ENCODE peak calls at places on chromosomes 5 and 9, in eight cellular contexts. Y is BE2C; B is CD8-positive, alpha-beta T cell; J is IMR-90; L is GM23248; Z is mucosa of descending colon; W is MG63; U is AG04450. D is an unnamed sample.

GRCh38 chr9:105026451-105026850 is 98.5 kb upstream of the ABCA1 start:
- DNase-seq in Y (no peak), U (peak; percentile 6), W (no peak), L (peak; percentile 39), J (peak; percentile 79), Z (no peak), B (no peak), D (no peak)

GRCh38 chr5:163350083-163350482 is 87.3 kb upstream of the CCNG1 start:
- DNase-seq in Z (no peak), W (no peak), L (peak; percentile 42), B (no peak), U (no peak), J (no peak), Y (peak; percentile 45), D (no peak)

GRCh38 chr5:72848474-72849428 is 32.3 kb downstream of the TNPO1 start:
- DNase-seq in U (no peak), Z (peak; percentile 74), B (peak; percentile 57), Y (peak; percentile 79), L (peak; percentile 73), W (peak; percentile 51), J (peak; percentile 29), D (peak; percentile 41)

GRCh38 chr5:65127181-65127901 is 354.4 kb downstream of the ADAMTS6 start:
- DNase-seq in Y (no peak), W (peak; percentile 39), Z (no peak), L (peak; percentile 66), U (peak; percentile 85), J (peak; percentile 93), B (no peak), D (no peak)

GRCh38 chr5:147522435-147522834 is 12.6 kb upstream of the DPYSL3 start:
- DNase-seq in U (no peak), Y (peak; percentile 51), L (peak; percentile 75), B (no peak), J (peak; percentile 83), W (peak; percentile 83), Z (no peak), D (no peak)

GRCh38 chr5:945691-946541 is 53.2 kb downstream of the TRIP13 start:
- DNase-seq in Y (no peak), B (no peak), L (peak; percentile 22), Z (no peak), U (no peak), W (peak; percentile 46), J (no peak), D (no peak)

GRCh38 chr9:83041771-83042170 is 21.2 kb downstream of the RASEF start:
- DNase-seq in Y (no peak), B (no peak), U (no peak), J (peak; percentile 48), Z (no peak), L (no peak), W (no peak), D (no peak)

GRCh38 chr5:151344088-151344487 is 3.3 kb downstream of the SLC36A2 start:
- DNase-seq in Z (no peak), W (no peak), B (no peak), J (no peak), U (no peak), Y (no peak), L (no peak), D (no peak)

GRCh38 chr5:132425009-132425937 is 55.8 kb downstream of the SLC22A5 start:
- DNase-seq in L (peak; percentile 95), J (peak; percentile 95), Y (no peak), U (no peak), W (peak; percentile 84), B (peak; percentile 71), Z (peak; percentile 56), D (no peak)

GRCh38 chr9:5536684-5537083 is 26.4 kb downstream of the PDCD1LG2 start:
- DNase-seq in J (no peak), B (no peak), L (no peak), Z (no peak), U (no peak), Y (no peak), W (no peak), D (no peak)

GRCh38 chr5:14298126-14298847 is 155.1 kb downstream of the TRIO start:
- DNase-seq in L (peak; percentile 70), W (peak; percentile 21), Y (no peak), B (no peak), Z (no peak), J (peak; percentile 48), U (no peak), D (no peak)

GRCh38 chr9:17528859-17529258 is 50.0 kb upstream of the SH3GL2 start:
- DNase-seq in Z (no peak), Y (no peak), J (peak; percentile 10), U (no peak), B (no peak), W (no peak), L (peak; percentile 43), D (no peak)

GRCh38 chr5:115179068-115179958 is 9.6 kb upstream of the TRIM36 start:
- DNase-seq in B (no peak), Y (peak; percentile 7), L (peak; percentile 44), U (no peak), Z (peak; percentile 76), W (peak; percentile 16), J (no peak), D (no peak)

GRCh38 chr9:98144076-98144475 is 25.1 kb upstream of the TRIM14 start:
- DNase-seq in Y (no peak), B (no peak), J (no peak), Z (peak; percentile 71), U (no peak), W (no peak), L (no peak), D (no peak)

GRCh38 chr9:91664669-91665068 is 241.0 kb upstream of the NFIL3 start:
- DNase-seq in Z (no peak), U (no peak), L (no peak), W (no peak), J (no peak), B (no peak), Y (no peak), D (no peak)

GRCh38 chr9:3398232-3398648 is 127.6 kb downstream of the RFX3 start:
- DNase-seq in L (no peak), J (no peak), U (no peak), W (no peak), B (no peak), Y (no peak), Z (no peak), D (no peak)

GRCh38 chr5:142543951-142544753 is 141.7 kb downstream of the FGF1 start:
- DNase-seq in U (no peak), L (peak; percentile 24), J (peak; percentile 51), W (no peak), Z (no peak), B (no peak), Y (no peak), D (no peak)

GRCh38 chr5:141430332-141431113 is at the start of gene PCDHGA12:
- DNase-seq in W (no peak), J (peak; percentile 87), B (no peak), L (peak; percentile 92), Y (no peak), Z (no peak), U (no peak), D (no peak)
- H3K9me3 ChIP-seq in W (peaks cover 4% of the 10 kb centered on the region), J (peaks cover 41% of the 10 kb centered on the region), B (peaks cover 16% of the 10 kb centered on the region), L (no peaks in the 10 kb centered on the region), Y (peaks cover 9% of the 10 kb centered on the region), Z (peaks cover 93% of the 10 kb centered on the region), U (peaks cover 65% of the 10 kb centered on the region), D (peaks cover 8% of the 10 kb centered on the region)

GRCh38 chr9:118422513-118422912 is 718.3 kb downstream of the TLR4 start:
- DNase-seq in Y (no peak), W (no peak), U (no peak), J (no peak), B (no peak), L (no peak), Z (no peak), D (no peak)
- H3K9me3 ChIP-seq in Y (no peaks in the 10 kb centered on the region), W (no peaks in the 10 kb centered on the region), U (no peaks in the 10 kb centered on the region), J (peaks cover 2% of the 10 kb centered on the region), B (no peaks in the 10 kb centered on the region), L (no peaks in the 10 kb centered on the region), Z (no peaks in the 10 kb centered on the region), D (no peaks in the 10 kb centered on the region)

DNA sequence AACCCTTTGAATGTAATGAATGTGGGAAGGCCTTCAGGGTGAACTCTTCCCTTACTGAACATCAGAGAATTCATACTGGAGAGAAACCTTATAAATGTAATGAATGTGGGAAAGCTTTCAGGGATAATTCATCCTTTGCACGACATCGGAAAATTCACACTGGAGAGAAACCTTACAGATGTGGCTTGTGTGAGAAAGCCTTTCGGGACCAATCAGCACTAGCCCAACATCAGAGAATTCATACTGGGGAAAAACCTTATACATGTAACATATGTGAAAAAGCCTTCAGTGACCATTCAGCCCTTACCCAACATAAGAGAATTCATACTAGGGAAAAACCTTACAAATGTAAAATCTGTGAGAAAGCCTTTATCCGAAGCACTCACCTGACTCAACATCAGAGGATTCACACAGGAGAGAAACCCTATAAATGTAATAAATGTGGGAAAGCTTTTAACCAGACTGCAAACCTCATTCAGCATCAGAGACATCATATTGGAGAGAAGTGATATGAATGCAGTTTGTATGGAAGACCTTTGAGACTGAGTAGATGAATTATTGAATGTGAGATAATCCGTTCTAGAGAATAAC is 24.6 kb downstream of the ZNF454 start:
- DNase-seq in Z (no peak), W (no peak), U (no peak), L (no peak), J (no peak), B (no peak), Y (no peak), D (no peak)
- H3K9me3 ChIP-seq in Z (peaks cover 95% of the 10 kb centered on the region), W (peaks cover 80% of the 10 kb centered on the region), U (peaks cover 62% of the 10 kb centered on the region), L (no peaks in the 10 kb centered on the region), J (peaks cover 53% of the 10 kb centered on the region), B (peaks cover 32% of the 10 kb centered on the region), Y (no peaks in the 10 kb centered on the region), D (peaks cover 27% of the 10 kb centered on the region)

DNA sequence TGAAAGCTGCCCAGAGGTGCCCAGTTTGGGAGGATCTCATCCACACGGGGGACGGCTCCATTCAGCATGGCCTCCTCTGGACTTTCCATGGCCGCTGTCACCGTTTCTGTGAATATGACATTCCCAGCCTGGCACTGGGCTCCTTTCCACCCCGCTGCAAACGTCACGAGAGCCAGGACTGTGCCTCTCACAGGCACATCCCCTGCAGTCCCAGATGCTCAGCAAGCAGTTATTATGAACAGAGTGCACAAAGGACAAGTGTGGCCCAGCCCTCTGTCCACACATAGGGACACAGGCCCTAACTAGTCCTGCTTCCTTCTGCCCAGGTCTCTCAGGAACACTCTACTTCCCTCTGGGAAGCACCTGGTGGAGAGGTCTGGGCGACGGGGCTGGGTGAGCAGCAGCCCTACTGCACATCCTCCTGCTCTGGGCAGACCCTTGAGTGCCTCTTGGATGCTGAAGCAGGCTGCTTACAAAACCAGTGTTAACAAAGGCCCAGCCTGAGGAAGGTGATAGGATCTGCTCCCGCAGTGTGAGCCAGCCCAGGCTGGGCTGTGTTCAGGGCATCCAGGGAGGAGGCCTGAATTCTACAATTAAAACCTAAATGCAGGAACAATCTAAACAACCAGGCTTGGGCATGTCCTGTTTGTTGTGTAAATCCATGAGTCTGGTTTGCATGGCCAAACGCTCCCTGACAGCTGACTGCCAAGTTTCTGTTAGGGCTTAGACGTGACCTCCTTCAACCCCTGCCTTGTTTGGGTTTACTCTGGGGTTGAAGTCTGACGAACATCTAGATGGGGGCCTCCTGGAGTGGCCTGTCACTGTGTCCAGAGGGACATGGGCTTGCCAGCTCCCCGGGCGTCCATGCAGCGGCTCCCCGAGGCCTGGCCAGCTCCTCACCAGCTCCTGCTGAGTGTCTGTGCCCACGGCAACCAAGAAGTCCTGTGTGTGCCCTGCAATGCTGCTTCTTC is 269.8 kb downstream of the GADD45G start:
- DNase-seq in Z (no peak), W (peak; percentile 68), Y (no peak), J (no peak), B (peak; percentile 39), U (no peak), L (no peak), D (no peak)
- H3K9me3 ChIP-seq in Z (no peaks in the 10 kb centered on the region), W (no peaks in the 10 kb centered on the region), Y (no peaks in the 10 kb centered on the region), J (no peaks in the 10 kb centered on the region), B (no peaks in the 10 kb centered on the region), U (no peaks in the 10 kb centered on the region), L (no peaks in the 10 kb centered on the region), D (no peaks in the 10 kb centered on the region)

D was measured in T-helper 17 cell.